ENCODE peak calls at places on chromosomes 3 and 15, in five cellular contexts. N, C, I, M and K are unnamed samples. For H3K9me3, the result is how much of the 10 kb centered on the place peaks cover.

GRCh38 chr15:82128401-82129143 is 82.8 kb upstream of the MEX3B start:
- DNase-seq in N (no peak), C (peak), M (no peak), I (no peak), K (no peak)

GRCh38 chr3:162487138-162487537 is 990.5 kb downstream of the OTOL1 start:
- DNase-seq in N (no peak), C (no peak), I (no peak), M (no peak), K (no peak)

GRCh38 chr15:68781766-68782588 is 38.7 kb downstream of the ANP32A start:
- DNase-seq in M (peak), I (peak), N (no peak), C (no peak), K (no peak)

GRCh38 chr15:75350601-75351331 is 3.9 kb downstream of the NEIL1 start:
- DNase-seq in I (no peak), N (no peak), M (no peak), C (no peak), K (no peak)

GRCh38 chr3:10319804-10320203 is 1.1 kb downstream of the SEC13 start:
- DNase-seq in C (peak), I (no peak), M (no peak), N (no peak), K (no peak)

GRCh38 chr15:72086920-72087648 is 30.9 kb downstream of the MYO9A start:
- DNase-seq in N (no peak), C (no peak), I (peak), M (no peak), K (no peak)

GRCh38 chr3:59290358-59290757 is 240.5 kb upstream of the CFAP20DC start:
- DNase-seq in N (no peak), M (no peak), I (no peak), C (no peak), K (no peak)

GRCh38 chr3:197615430-197615829 is 59.7 kb upstream of the BDH1 start:
- DNase-seq in I (no peak), N (no peak), C (peak), M (no peak), K (no peak)

GRCh38 chr15:78772738-78773137 is 38.5 kb downstream of the ADAMTS7 start:
- DNase-seq in N (no peak), M (no peak), I (no peak), C (no peak), K (no peak)

GRCh38 chr3:15953841-15954240 is 156.1 kb upstream of the ANKRD28 start:
- DNase-seq in M (no peak), I (no peak), C (no peak), N (no peak), K (no peak)

GRCh38 chr15:63340878-63341277 is 40.8 kb downstream of the CA12 start:
- DNase-seq in N (no peak), I (no peak), C (no peak), M (no peak), K (no peak)

GRCh38 chr15:99257107-99257750 is 5.9 kb downstream of the LRRC28 start:
- DNase-seq in I (no peak), N (no peak), M (no peak), C (no peak), K (no peak)

GRCh38 chr15:43186003-43186353 is 775 bp downstream of the CCNDBP1 start:
- DNase-seq in C (no peak), M (no peak), N (no peak), I (no peak), K (no peak)

GRCh38 chr15:101207867-101208288 is 44.0 kb downstream of the CHSY1 start:
- DNase-seq in C (peak), M (peak), N (no peak), I (no peak), K (no peak)

GRCh38 chr15:32642667-32643425 is 1.3 kb downstream of the SCG5 start:
- DNase-seq in M (no peak), I (no peak), N (no peak), C (peak), K (no peak)

GRCh38 chr15:70670680-70671079 is 92.7 kb downstream of the UACA start:
- DNase-seq in N (no peak), M (no peak), I (no peak), C (no peak), K (no peak)

GRCh38 chr3:159757341-159758060 is 231.1 kb upstream of the IL12A start:
- DNase-seq in N (no peak), M (no peak), I (no peak), C (no peak), K (no peak)

GRCh38 chr3:128591728-128592426 is 58.7 kb downstream of the RPN1 start:
- DNase-seq in C (no peak), M (no peak), N (no peak), I (no peak), K (no peak)

GRCh38 chr3:18681946-18682345 is 256.8 kb upstream of the SATB1 start:
- DNase-seq in N (no peak), C (no peak), M (no peak), I (no peak), K (no peak)

GRCh38 chr3:194148383-194148782 is 12.4 kb downstream of the HES1 start:
- DNase-seq in N (peak), M (peak), I (no peak), C (no peak), K (no peak)

GRCh38 chr15:60526127-60526616 is 47.2 kb upstream of the ICE2 start:
- DNase-seq in I (no peak), N (no peak), C (no peak), M (peak), K (no peak)

GRCh38 chr3:106589306-106589942 is 720.6 kb upstream of the CBLB start:
- DNase-seq in N (no peak), C (no peak), M (peak), I (no peak), K (no peak)

GRCh38 chr3:185264849-185265553 is 11.2 kb upstream of the EHHADH start:
- DNase-seq in M (no peak), C (no peak), I (no peak), N (no peak), K (no peak)

GRCh38 chr15:27665002-27665401 is 434.1 kb downstream of the OCA2 start:
- DNase-seq in I (no peak), M (no peak), C (no peak), N (no peak), K (no peak)
- H3K27ac ChIP-seq in I (no peak), M (no peak), C (no peak), N (no peak), K (no peak)

GRCh38 chr3:14435175-14436011 is 33.0 kb downstream of the SLC6A6 start:
- DNase-seq in N (no peak), M (no peak), C (no peak), I (no peak), K (no peak)
- H3K4me3 ChIP-seq in N (no peak), M (no peak), C (no peak), I (no peak), K (no peak)

GRCh38 chr15:25245801-25246622 is 192.8 kb downstream of the UBE3A start:
- DNase-seq in N (peak), M (no peak), I (no peak), C (no peak), K (no peak)
- H3K9me3 ChIP-seq in N (under half), M (under half), I (half or more), C (under half), K (half or more)

GRCh38 chr3:126340596-126340942 is 16.6 kb downstream of the KLF15 start:
- DNase-seq in N (peak), I (no peak), C (no peak), M (no peak), K (no peak)
- H3K27ac ChIP-seq in N (no peak), I (no peak), C (no peak), M (no peak), K (no peak)

DNA sequence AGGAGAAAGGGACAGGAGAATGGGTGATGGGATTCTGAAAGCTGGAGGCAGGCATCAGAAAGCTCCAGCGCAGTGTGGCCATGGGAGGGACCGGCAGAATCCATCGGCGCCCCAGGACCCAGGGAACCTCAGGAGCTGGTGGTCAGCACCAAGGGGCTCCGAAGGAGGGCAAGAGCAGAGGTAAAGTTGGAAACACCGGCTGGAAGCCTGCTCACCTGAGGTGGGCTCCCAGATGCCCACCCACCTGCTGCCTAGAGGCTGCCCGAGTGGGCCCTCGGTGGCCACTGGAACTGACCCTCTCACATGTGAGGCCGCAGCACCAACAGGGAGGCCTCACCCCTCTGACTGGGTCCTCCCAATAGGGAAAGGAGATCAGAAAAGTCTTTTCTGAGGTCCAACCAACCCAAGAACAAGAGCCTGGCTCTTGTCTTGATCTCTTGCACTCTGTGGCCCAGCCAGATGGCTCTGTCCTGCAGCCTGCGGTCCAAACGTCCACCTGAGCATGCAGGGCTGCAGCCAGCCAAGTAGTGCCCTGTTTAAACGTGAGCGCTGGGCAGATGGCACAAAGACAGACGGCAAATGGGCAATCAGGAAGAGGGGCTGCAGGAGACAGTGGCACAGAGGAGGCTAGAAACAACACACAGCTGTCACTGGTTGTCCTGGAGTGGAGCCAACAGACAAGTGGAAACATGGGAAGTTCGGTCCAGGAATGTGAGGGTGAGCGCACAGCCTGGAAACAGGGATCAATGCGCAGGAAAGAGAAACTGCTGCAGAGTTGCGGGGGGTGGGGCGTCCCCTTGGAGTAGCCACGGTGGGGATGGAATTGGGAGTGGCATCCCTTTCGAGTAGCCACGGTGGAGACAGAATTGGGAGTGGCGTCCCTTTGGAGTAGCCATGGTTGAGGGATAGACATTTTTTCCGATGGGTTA is 10.5 kb upstream of the ZXDC start:
- DNase-seq in M (no peak), C (no peak), N (no peak), I (no peak), K (no peak)
- H3K4me3 ChIP-seq in M (no peak), C (no peak), N (no peak), I (no peak), K (no peak)

GRCh38 chr3:39192490-39193092 is at the start of gene XIRP1:
- DNase-seq in N (no peak), M (no peak), I (no peak), C (peak), K (no peak)
- H3K9me3 ChIP-seq in N (under half), M (under half), I (under half), C (under half), K (under half)

GRCh38 chr3:8596706-8597514 is 47.7 kb downstream of the SSUH2 start:
- DNase-seq in C (no peak), M (no peak), I (no peak), N (no peak), K (no peak)

GRCh38 chr3:8595935-8596262 is 48.7 kb downstream of the SSUH2 start:
- DNase-seq in M (no peak), I (no peak), C (no peak), N (no peak), K (no peak)

GRCh38 chr3:8595252-8595934 is 49.2 kb downstream of the SSUH2 start:
- DNase-seq in C (no peak), M (no peak), I (no peak), N (no peak), K (no peak)

GRCh38 chr3:8589880-8590556 is 54.6 kb downstream of the SSUH2 start:
- DNase-seq in N (no peak), C (peak), M (no peak), I (no peak), K (peak)

DNA sequence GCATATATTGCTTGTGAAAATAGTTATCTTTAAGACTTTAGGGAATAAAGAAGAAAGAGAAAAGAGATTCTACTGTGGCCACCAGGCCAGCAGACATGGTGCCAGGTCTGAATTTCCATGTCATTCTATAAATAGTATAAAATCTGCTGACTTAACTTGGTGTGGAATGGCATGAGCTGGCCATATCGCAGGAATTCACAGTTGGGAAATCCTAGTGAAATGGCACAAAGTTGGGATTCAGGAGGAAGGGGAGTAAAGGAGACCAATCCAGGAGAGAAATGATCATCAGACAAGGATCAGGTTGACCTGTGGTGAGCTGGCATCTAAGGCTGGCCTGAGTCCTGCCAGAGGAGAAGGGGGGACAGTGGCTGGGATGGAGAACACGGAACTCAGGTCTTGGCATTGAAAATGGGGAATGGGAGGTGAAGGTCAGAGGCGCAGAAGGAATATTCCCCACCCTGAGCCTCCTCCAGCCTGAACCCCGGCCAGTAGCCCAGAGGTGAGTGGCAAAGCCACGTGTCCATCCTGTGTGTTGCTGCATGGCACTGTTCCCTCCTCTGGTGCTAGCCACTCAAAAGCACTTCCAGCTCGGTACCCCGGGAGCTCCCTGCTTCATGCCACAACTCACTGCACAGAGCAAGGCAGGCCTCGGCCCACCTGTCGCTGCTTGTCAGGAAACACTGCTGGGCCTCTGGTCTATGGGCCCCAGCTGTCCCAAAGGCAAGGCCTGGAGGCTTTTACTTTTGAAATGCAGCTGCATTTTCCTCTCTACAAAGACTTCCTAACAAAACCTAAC is 51.4 kb downstream of the SSUH2 start:
- DNase-seq in N (no peak), C (peak), M (no peak), I (no peak), K (no peak)
- H3K27ac ChIP-seq in N (no peak), C (no peak), M (no peak), I (no peak), K (no peak)

DNA sequence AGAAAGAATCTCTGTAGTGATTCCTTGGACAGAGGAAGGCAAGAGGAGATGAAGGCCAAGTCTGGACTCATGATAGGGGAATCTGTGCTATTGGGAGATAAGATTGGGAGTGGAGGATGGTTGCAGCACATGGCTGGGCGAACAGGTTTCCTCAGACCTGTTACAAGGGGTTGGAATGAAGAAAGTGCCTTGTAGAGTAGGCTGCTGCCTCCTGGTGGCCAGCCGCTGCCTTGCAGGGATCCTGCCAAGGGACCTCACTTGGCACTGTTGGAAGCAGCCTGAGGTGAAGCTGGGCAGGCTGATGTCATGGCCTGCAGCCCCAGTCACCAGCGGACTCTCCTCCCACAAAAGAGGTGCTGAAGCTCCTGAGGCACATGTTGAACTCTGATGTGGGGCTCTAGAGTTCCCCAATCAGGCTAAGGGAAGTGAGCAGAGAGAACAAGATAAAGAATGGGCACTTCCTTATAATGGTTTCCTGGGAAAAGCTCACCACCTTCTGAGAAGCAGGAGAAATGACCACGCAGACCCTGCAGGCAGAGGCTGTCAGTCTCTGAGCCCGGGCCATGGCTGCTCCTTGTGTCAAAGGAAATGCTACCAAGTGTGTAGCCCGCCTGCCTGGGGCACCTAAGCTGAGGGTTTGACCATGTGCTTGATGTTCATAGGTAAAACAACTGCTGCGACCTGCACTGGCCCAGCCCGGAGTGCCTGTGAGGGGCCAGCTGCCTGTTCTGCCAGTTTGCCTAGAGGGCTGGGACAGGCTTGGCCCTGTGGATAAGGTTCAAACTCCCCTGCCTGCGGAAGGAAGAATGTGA is 1.6 kb upstream of the TEX264 start:
- DNase-seq in N (peak), C (peak), I (peak), M (peak), K (peak)
- H3K4me3 ChIP-seq in N (no peak), C (no peak), I (no peak), M (no peak), K (no peak)